ENCODE peak calls at places on chromosomes 1 and 21, in nine cellular contexts. D, C, N, T, G, V, Y, A and U are unnamed samples.

GRCh38 chr1:228964178-228964819 is 229.0 kb downstream of the RHOU start:
- DNase-seq in D (peak; percentile 20), C (no peak), N (no peak), T (peak; percentile 78), G (no peak), V (no peak), Y (no peak), A (peak; percentile 60), U (no peak)

GRCh38 chr1:42533101-42533863 is 70.2 kb downstream of the CCDC30 start:
- DNase-seq in D (no peak), C (no peak), N (no peak), T (no peak), G (peak; percentile 11), V (no peak), Y (no peak), A (no peak), U (no peak)

GRCh38 chr1:21284206-21285137 is 5.8 kb downstream of the ECE1 start:
- DNase-seq in D (no peak), C (no peak), N (no peak), T (no peak), G (no peak), V (no peak), Y (peak; percentile 53), A (no peak), U (no peak)

GRCh38 chr1:17176306-17177061 is 28.4 kb upstream of the PADI1 start:
- DNase-seq in D (no peak), C (no peak), N (no peak), T (no peak), G (no peak), V (no peak), Y (no peak), A (peak; percentile 1), U (no peak)

GRCh38 chr21:22885614-22886013 is 1887.4 kb downstream of the NCAM2 start:
- DNase-seq in D (no peak), C (no peak), N (no peak), T (no peak), G (no peak), V (no peak), Y (no peak), A (no peak), U (no peak)

GRCh38 chr21:19713324-19713723 is 1284.9 kb upstream of the NCAM2 start:
- DNase-seq in D (no peak), C (no peak), N (no peak), T (no peak), G (no peak), V (no peak), Y (no peak), A (no peak), U (no peak)

GRCh38 chr1:56696663-56697062 is 51.5 kb downstream of the PRKAA2 start:
- DNase-seq in D (peak; percentile 32), C (no peak), N (no peak), T (no peak), G (no peak), V (no peak), Y (no peak), A (no peak), U (no peak)

GRCh38 chr21:45257673-45258341 is 29.9 kb downstream of the POFUT2 start:
- DNase-seq in D (no peak), C (no peak), N (no peak), T (no peak), G (peak; percentile 43), V (no peak), Y (peak; percentile 9), A (peak; percentile 67), U (no peak)

GRCh38 chr1:40638097-40639036 is 27.1 kb downstream of the RIMS3 start:
- DNase-seq in D (no peak), C (no peak), N (no peak), T (no peak), G (peak; percentile 50), V (no peak), Y (no peak), A (peak; percentile 60), U (no peak)

GRCh38 chr1:7550261-7550850 is 220.7 kb upstream of the VAMP3 start:
- DNase-seq in D (no peak), C (no peak), N (no peak), T (no peak), G (peak; percentile 80), V (no peak), Y (no peak), A (peak; percentile 93), U (no peak)

GRCh38 chr21:15823486-15824150 is 93.8 kb downstream of the USP25 start:
- DNase-seq in D (no peak), C (no peak), N (no peak), T (no peak), G (no peak), V (no peak), Y (no peak), A (no peak), U (no peak)

GRCh38 chr1:64469977-64470669 is at the start of gene CACHD1:
- DNase-seq in D (peak; percentile 71), C (peak; percentile 37), N (no peak), T (peak; percentile 80), G (peak; percentile 87), V (peak; percentile 52), Y (peak; percentile 69), A (peak; percentile 93), U (peak; percentile 82)

GRCh38 chr1:214566158-214567104 is 15.0 kb upstream of the PTPN14 start:
- DNase-seq in D (peak; percentile 62), C (no peak), N (no peak), T (peak; percentile 76), G (no peak), V (no peak), Y (no peak), A (no peak), U (no peak)

GRCh38 chr21:45940621-45941337 is 40.8 kb upstream of the COL6A1 start:
- DNase-seq in D (no peak), C (no peak), N (no peak), T (no peak), G (no peak), V (no peak), Y (no peak), A (no peak), U (no peak)

GRCh38 chr1:2598329-2598931 is 11.9 kb downstream of the PRXL2B start:
- DNase-seq in D (no peak), C (no peak), N (no peak), T (no peak), G (no peak), V (no peak), Y (no peak), A (peak; percentile 40), U (no peak)
- TF ChIP-seq CTCF in D (no peak), C (no peak), N (no peak), T (no peak), G (peak; percentile 61), V (peak; percentile 19), Y (no peak), A (peak; percentile 30), U (no peak)

GRCh38 chr1:22976461-22977243 is 4.0 kb upstream of the LACTBL1 start:
- DNase-seq in D (peak; percentile 91), C (peak; percentile 13), N (no peak), T (peak; percentile 88), G (peak; percentile 94), V (peak; percentile 78), Y (peak; percentile 50), A (peak; percentile 93), U (peak; percentile 63)

GRCh38 chr1:22972760-22973159 is at the start of gene LACTBL1:
- DNase-seq in D (no peak), C (no peak), N (no peak), T (no peak), G (no peak), V (no peak), Y (no peak), A (no peak), U (peak; percentile 26)

GRCh38 chr1:22978299-22978698 is 5.6 kb upstream of the LACTBL1 start:
- DNase-seq in D (peak; percentile 80), C (no peak), N (no peak), T (peak; percentile 34), G (no peak), V (no peak), Y (no peak), A (no peak), U (no peak)

GRCh38 chr1:22976127-22976460 is 3.4 kb upstream of the LACTBL1 start:
- DNase-seq in D (no peak), C (no peak), N (no peak), T (no peak), G (no peak), V (no peak), Y (no peak), A (no peak), U (no peak)

GRCh38 chr1:22975694-22976093 is 3.0 kb upstream of the LACTBL1 start:
- DNase-seq in D (no peak), C (no peak), N (no peak), T (no peak), G (no peak), V (no peak), Y (no peak), A (no peak), U (no peak)
- TF ChIP-seq CTCF in D (no peak), C (no peak), N (no peak), T (no peak), G (no peak), V (no peak), Y (no peak), A (no peak), U (no peak)

DNA sequence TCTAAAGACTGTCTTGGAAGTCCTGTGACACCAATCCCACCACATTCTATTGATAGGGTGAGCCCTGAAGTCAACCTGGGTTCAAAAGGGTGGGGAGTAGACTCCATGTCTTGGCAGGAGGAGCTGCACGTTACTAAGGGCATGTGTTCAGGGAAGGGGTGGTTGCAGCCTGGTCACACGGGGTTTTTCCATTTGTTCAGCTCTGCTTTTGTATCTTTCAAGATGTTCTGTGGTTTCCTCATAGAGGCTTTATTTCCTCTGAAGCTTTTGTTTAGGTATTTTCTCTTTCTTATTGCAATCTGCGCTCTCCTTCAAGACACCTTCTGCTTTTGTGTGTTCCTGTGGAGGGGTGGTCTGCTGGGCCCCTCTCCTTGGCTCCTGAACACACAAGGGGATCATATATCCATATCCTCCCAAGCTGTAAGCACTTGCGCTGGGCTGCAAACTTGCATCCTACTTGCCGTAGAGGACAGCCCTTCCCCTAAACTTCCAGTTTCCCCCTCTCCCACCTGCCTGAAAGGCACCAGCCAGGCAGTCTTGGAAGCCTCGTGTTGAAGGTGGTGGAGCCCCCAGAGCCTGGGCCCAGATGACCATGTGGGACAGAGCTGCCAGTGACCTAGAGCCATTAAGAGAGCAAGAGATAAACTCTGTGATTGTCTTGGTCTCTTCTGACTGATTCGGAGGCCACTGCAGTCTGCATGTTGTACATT is 62.5 kb upstream of the TRAPPC10 start:
- DNase-seq in D (no peak), C (no peak), N (no peak), T (no peak), G (no peak), V (no peak), Y (no peak), A (no peak), U (no peak)
- TF ChIP-seq CTCF in D (no peak), C (no peak), N (no peak), T (no peak), G (no peak), V (no peak), Y (no peak), A (peak; percentile 22), U (no peak)

DNA sequence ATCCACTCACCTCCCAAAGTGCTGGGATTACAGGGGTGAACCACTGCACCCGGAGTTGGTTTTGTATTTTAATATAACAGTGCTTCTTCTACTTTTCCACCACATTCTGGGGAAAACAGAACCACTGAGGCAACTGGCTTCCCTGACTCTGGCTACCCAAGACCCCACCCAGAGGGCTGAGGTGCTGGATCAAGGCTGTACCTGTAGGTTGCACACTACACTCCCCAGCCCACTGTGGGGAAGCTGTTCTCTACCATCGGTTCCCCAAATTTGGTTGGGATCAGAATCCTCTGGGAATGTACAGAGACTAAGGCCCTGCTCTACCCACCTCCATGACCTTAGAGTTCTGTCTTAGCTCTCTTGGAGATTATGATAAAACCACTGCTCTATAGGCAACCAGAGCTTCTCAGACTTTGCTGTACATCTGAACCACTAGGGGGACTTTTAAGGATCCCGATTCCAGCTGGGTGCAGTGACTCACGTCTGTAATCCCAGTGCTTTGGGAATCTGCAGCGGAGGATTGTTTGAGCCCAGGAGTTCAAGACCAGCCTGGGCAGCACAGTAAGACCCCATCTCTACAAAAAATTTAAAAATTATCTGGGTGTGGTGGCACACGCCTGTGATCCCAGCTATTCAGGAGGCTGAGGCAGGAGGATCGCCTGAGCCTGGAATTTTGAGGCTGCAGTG is 51.6 kb downstream of the GNG4 start:
- DNase-seq in D (peak; percentile 36), C (no peak), N (no peak), T (peak; percentile 33), G (peak; percentile 57), V (peak; percentile 52), Y (no peak), A (peak; percentile 60), U (no peak)
- TF ChIP-seq CTCF in D (peak; percentile 18), C (no peak), N (peak; percentile 6), T (peak; percentile 55), G (peak; percentile 46), V (peak; percentile 66), Y (no peak), A (peak; percentile 68), U (no peak)